ENCODE peak calls at places on chromosomes 6 and 20, in eight cellular contexts. One of them, this sample, is unnamed.

GRCh38 chr20:25219365-25219764 is 23.9 kb downstream of the ENTPD6 start:
- DNase-seq in K562: no peak
- DNase-seq in IMR-90: no peak
- DNase-seq in DND-41: no peak
- DNase-seq in fibroblast of lung: no peak
- DNase-seq in mammary epithelial cell: no peak
- DNase-seq in GM12878: no peak
- DNase-seq in endothelial cell of umbilical vein: no peak
- DNase-seq in this sample: no peak

GRCh38 chr6:27472182-27472616 is 706 bp downstream of the ZNF184 start:
- DNase-seq in DND-41: peak
- DNase-seq in K562: peak
- DNase-seq in mammary epithelial cell: peak
- DNase-seq in GM12878: peak
- DNase-seq in IMR-90: peak
- DNase-seq in endothelial cell of umbilical vein: peak
- DNase-seq in fibroblast of lung: peak
- DNase-seq in this sample: peak

GRCh38 chr20:64114356-64114971 is 7.1 kb upstream of the NPBWR2 start:
- DNase-seq in endothelial cell of umbilical vein: no peak
- DNase-seq in IMR-90: no peak
- DNase-seq in K562: no peak
- DNase-seq in fibroblast of lung: no peak
- DNase-seq in mammary epithelial cell: no peak
- DNase-seq in DND-41: no peak
- DNase-seq in GM12878: no peak
- DNase-seq in this sample: no peak

GRCh38 chr6:1903780-1904493 is 294.2 kb downstream of the FOXC1 start:
- DNase-seq in DND-41: no peak
- DNase-seq in endothelial cell of umbilical vein: peak
- DNase-seq in K562: no peak
- DNase-seq in IMR-90: no peak
- DNase-seq in mammary epithelial cell: no peak
- DNase-seq in GM12878: no peak
- DNase-seq in fibroblast of lung: no peak
- DNase-seq in this sample: no peak

GRCh38 chr6:41741625-41742490 is 5.3 kb downstream of the PGC start:
- DNase-seq in K562: no peak
- DNase-seq in fibroblast of lung: no peak
- DNase-seq in IMR-90: no peak
- DNase-seq in endothelial cell of umbilical vein: no peak
- DNase-seq in GM12878: no peak
- DNase-seq in mammary epithelial cell: peak
- DNase-seq in DND-41: no peak
- DNase-seq in this sample: no peak

GRCh38 chr20:63027425-63028389 is 20.9 kb upstream of the BHLHE23 start:
- DNase-seq in fibroblast of lung: no peak
- DNase-seq in GM12878: no peak
- DNase-seq in endothelial cell of umbilical vein: no peak
- DNase-seq in mammary epithelial cell: no peak
- DNase-seq in K562: no peak
- DNase-seq in IMR-90: no peak
- DNase-seq in DND-41: no peak
- DNase-seq in this sample: no peak

GRCh38 chr6:163485388-163485851 is 70.9 kb downstream of the QKI start:
- DNase-seq in K562: no peak
- DNase-seq in mammary epithelial cell: no peak
- DNase-seq in IMR-90: peak
- DNase-seq in DND-41: no peak
- DNase-seq in endothelial cell of umbilical vein: no peak
- DNase-seq in GM12878: no peak
- DNase-seq in fibroblast of lung: no peak
- DNase-seq in this sample: no peak

GRCh38 chr6:28977351-28978136 is 27.6 kb downstream of the ZNF311 start:
- DNase-seq in mammary epithelial cell: peak
- DNase-seq in IMR-90: peak
- DNase-seq in K562: no peak
- DNase-seq in endothelial cell of umbilical vein: peak
- DNase-seq in GM12878: no peak
- DNase-seq in fibroblast of lung: peak
- DNase-seq in DND-41: no peak
- DNase-seq in this sample: no peak

GRCh38 chr6:45388328-45388727 is 10.6 kb upstream of the SUPT3H start:
- DNase-seq in DND-41: no peak
- DNase-seq in mammary epithelial cell: no peak
- DNase-seq in IMR-90: peak
- DNase-seq in endothelial cell of umbilical vein: no peak
- DNase-seq in K562: no peak
- DNase-seq in GM12878: no peak
- DNase-seq in fibroblast of lung: peak
- DNase-seq in this sample: no peak

GRCh38 chr20:63979549-63980316 is at the start of gene SAMD10:
- DNase-seq in fibroblast of lung: peak
- DNase-seq in DND-41: peak
- DNase-seq in GM12878: peak
- DNase-seq in mammary epithelial cell: no peak
- DNase-seq in endothelial cell of umbilical vein: peak
- DNase-seq in K562: peak
- DNase-seq in IMR-90: peak
- DNase-seq in this sample: peak

GRCh38 chr6:124334359-124334758 is 530.7 kb downstream of the NKAIN2 start:
- DNase-seq in endothelial cell of umbilical vein: no peak
- DNase-seq in K562: no peak
- DNase-seq in IMR-90: no peak
- DNase-seq in GM12878: no peak
- DNase-seq in DND-41: no peak
- DNase-seq in mammary epithelial cell: no peak
- DNase-seq in fibroblast of lung: no peak
- DNase-seq in this sample: no peak

GRCh38 chr20:23186808-23187207 is 100.7 kb upstream of the CD93 start:
- DNase-seq in GM12878: no peak
- DNase-seq in DND-41: no peak
- DNase-seq in K562: no peak
- DNase-seq in endothelial cell of umbilical vein: no peak
- DNase-seq in mammary epithelial cell: no peak
- DNase-seq in IMR-90: no peak
- DNase-seq in fibroblast of lung: no peak
- DNase-seq in this sample: no peak

GRCh38 chr6:112770341-112770740 is 423.2 kb downstream of the RFPL4B start:
- DNase-seq in IMR-90: no peak
- DNase-seq in endothelial cell of umbilical vein: no peak
- DNase-seq in DND-41: no peak
- DNase-seq in fibroblast of lung: peak
- DNase-seq in GM12878: no peak
- DNase-seq in mammary epithelial cell: no peak
- DNase-seq in K562: no peak
- DNase-seq in this sample: no peak

GRCh38 chr20:45336530-45337366 is 11.5 kb downstream of the SDC4 start:
- DNase-seq in GM12878: no peak
- DNase-seq in K562: no peak
- DNase-seq in endothelial cell of umbilical vein: no peak
- DNase-seq in mammary epithelial cell: peak
- DNase-seq in IMR-90: peak
- DNase-seq in fibroblast of lung: peak
- DNase-seq in DND-41: no peak
- DNase-seq in this sample: no peak

GRCh38 chr6:16723833-16724232 is 37.4 kb downstream of the ATXN1 start:
- DNase-seq in K562: no peak
- DNase-seq in IMR-90: peak
- DNase-seq in mammary epithelial cell: peak
- DNase-seq in endothelial cell of umbilical vein: peak
- DNase-seq in DND-41: no peak
- DNase-seq in fibroblast of lung: peak
- DNase-seq in GM12878: no peak
- DNase-seq in this sample: no peak

GRCh38 chr6:157068691-157069228 is 254.6 kb downstream of the TMEM242 start:
- DNase-seq in endothelial cell of umbilical vein: no peak
- DNase-seq in fibroblast of lung: peak
- DNase-seq in K562: no peak
- DNase-seq in IMR-90: peak
- DNase-seq in DND-41: no peak
- DNase-seq in GM12878: peak
- DNase-seq in mammary epithelial cell: peak
- DNase-seq in this sample: peak

GRCh38 chr6:139295906-139296305 is 4.1 kb upstream of the TXLNB start:
- DNase-seq in IMR-90: no peak
- DNase-seq in DND-41: no peak
- DNase-seq in GM12878: no peak
- DNase-seq in fibroblast of lung: no peak
- DNase-seq in K562: no peak
- DNase-seq in mammary epithelial cell: no peak
- DNase-seq in endothelial cell of umbilical vein: no peak
- DNase-seq in this sample: no peak

GRCh38 chr20:49987015-49987867 is 4.5 kb downstream of the SNAI1 start:
- DNase-seq in IMR-90: peak
- DNase-seq in GM12878: no peak
- DNase-seq in fibroblast of lung: peak
- DNase-seq in mammary epithelial cell: no peak
- DNase-seq in DND-41: no peak
- DNase-seq in endothelial cell of umbilical vein: no peak
- DNase-seq in K562: peak
- DNase-seq in this sample: no peak

GRCh38 chr6:157928428-157928827 is 53.2 kb upstream of the SYNJ2 start:
- DNase-seq in IMR-90: no peak
- DNase-seq in DND-41: no peak
- DNase-seq in fibroblast of lung: no peak
- DNase-seq in endothelial cell of umbilical vein: no peak
- DNase-seq in mammary epithelial cell: no peak
- DNase-seq in GM12878: no peak
- DNase-seq in K562: no peak
- DNase-seq in this sample: no peak

GRCh38 chr6:151128764-151129370 is 110.9 kb upstream of the AKAP12 start:
- DNase-seq in IMR-90: no peak
- DNase-seq in endothelial cell of umbilical vein: no peak
- DNase-seq in fibroblast of lung: no peak
- DNase-seq in GM12878: no peak
- DNase-seq in mammary epithelial cell: no peak
- DNase-seq in DND-41: no peak
- DNase-seq in K562: no peak
- DNase-seq in this sample: no peak
- H3K9ac ChIP-seq in IMR-90: no peak
- H3K9ac ChIP-seq in endothelial cell of umbilical vein: no peak
- H3K9ac ChIP-seq in fibroblast of lung: no peak
- H3K9ac ChIP-seq in GM12878: no peak
- H3K9ac ChIP-seq in mammary epithelial cell: no peak
- H3K9ac ChIP-seq in DND-41: no peak
- H3K9ac ChIP-seq in K562: no peak
- H3K9ac ChIP-seq in this sample: no peak

GRCh38 chr20:13322198-13322597 is 101.1 kb downstream of the ISM1 start:
- DNase-seq in K562: no peak
- DNase-seq in endothelial cell of umbilical vein: no peak
- DNase-seq in fibroblast of lung: no peak
- DNase-seq in GM12878: no peak
- DNase-seq in IMR-90: no peak
- DNase-seq in mammary epithelial cell: no peak
- DNase-seq in DND-41: no peak
- DNase-seq in this sample: no peak

GRCh38 chr20:13322621-13323020 is 101.5 kb downstream of the ISM1 start:
- DNase-seq in GM12878: no peak
- DNase-seq in IMR-90: no peak
- DNase-seq in endothelial cell of umbilical vein: no peak
- DNase-seq in fibroblast of lung: no peak
- DNase-seq in mammary epithelial cell: no peak
- DNase-seq in DND-41: no peak
- DNase-seq in K562: no peak
- DNase-seq in this sample: no peak

GRCh38 chr20:13321416-13321815 is 100.3 kb downstream of the ISM1 start:
- DNase-seq in mammary epithelial cell: no peak
- DNase-seq in GM12878: no peak
- DNase-seq in K562: no peak
- DNase-seq in fibroblast of lung: no peak
- DNase-seq in DND-41: no peak
- DNase-seq in IMR-90: no peak
- DNase-seq in endothelial cell of umbilical vein: no peak
- DNase-seq in this sample: no peak

GRCh38 chr20:13325796-13326340 is 104.8 kb downstream of the ISM1 start:
- DNase-seq in DND-41: no peak
- DNase-seq in K562: no peak
- DNase-seq in endothelial cell of umbilical vein: no peak
- DNase-seq in GM12878: no peak
- DNase-seq in fibroblast of lung: no peak
- DNase-seq in IMR-90: no peak
- DNase-seq in mammary epithelial cell: no peak
- DNase-seq in this sample: no peak

DNA sequence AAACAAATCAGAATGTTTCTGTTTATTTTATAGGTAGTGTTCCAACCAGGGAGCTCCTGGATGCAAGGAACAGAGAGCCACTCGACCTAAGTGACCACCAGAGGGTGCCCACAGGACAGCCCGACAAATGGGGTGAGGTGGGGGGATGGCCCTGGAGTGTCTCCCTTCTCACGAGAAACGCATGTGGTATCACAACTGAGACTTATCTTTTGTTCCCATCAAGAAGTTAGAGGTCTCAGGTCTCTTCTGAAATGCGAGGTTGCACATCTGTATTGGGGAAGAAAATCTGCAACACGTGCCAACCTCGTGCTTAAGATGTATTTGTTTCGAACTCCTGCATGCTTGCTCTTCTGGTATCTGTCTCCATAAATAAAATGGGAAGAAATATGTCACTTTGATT is 104.0 kb downstream of the ISM1 start:
- DNase-seq in mammary epithelial cell: no peak
- DNase-seq in endothelial cell of umbilical vein: peak
- DNase-seq in DND-41: peak
- DNase-seq in fibroblast of lung: peak
- DNase-seq in K562: peak
- DNase-seq in IMR-90: peak
- DNase-seq in GM12878: no peak
- DNase-seq in this sample: peak
- TF ChIP-seq CTCF in mammary epithelial cell: peak
- TF ChIP-seq CTCF in endothelial cell of umbilical vein: peak
- TF ChIP-seq CTCF in DND-41: peak
- TF ChIP-seq CTCF in fibroblast of lung: peak
- TF ChIP-seq CTCF in K562: peak
- TF ChIP-seq CTCF in IMR-90: peak
- TF ChIP-seq CTCF in GM12878: peak
- TF ChIP-seq CTCF in this sample: peak

DNA sequence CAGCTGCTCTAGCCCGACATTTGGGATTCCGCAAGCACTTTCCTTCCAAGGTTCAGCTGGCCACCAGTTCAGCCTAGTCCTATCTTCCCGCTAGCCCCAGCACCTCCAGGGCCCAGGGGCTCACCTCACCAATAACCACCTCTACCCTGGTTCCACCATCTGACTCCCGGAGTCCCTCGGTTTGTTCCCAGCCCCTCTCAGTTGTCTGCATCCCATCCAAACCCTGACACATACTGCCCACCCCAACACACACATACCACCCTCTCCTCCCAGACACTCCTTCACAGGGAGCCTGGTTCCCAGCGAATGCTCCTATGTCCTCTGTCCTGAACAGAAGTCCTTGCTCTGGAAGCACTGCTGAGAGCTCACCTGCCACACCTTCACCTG is 418 bp downstream of the TNXB start:
- DNase-seq in fibroblast of lung: no peak
- DNase-seq in endothelial cell of umbilical vein: no peak
- DNase-seq in mammary epithelial cell: no peak
- DNase-seq in IMR-90: no peak
- DNase-seq in GM12878: no peak
- DNase-seq in DND-41: no peak
- DNase-seq in K562: no peak
- DNase-seq in this sample: no peak
- H3K9ac ChIP-seq in fibroblast of lung: peak
- H3K9ac ChIP-seq in endothelial cell of umbilical vein: no peak
- H3K9ac ChIP-seq in mammary epithelial cell: no peak
- H3K9ac ChIP-seq in IMR-90: no peak
- H3K9ac ChIP-seq in GM12878: no peak
- H3K9ac ChIP-seq in DND-41: no peak
- H3K9ac ChIP-seq in K562: no peak
- H3K9ac ChIP-seq in this sample: no peak

GRCh38 chr6:121334299-121335104 is at the start of gene TBC1D32:
- DNase-seq in fibroblast of lung: peak
- DNase-seq in DND-41: peak
- DNase-seq in endothelial cell of umbilical vein: peak
- DNase-seq in mammary epithelial cell: peak
- DNase-seq in GM12878: peak
- DNase-seq in IMR-90: peak
- DNase-seq in K562: peak
- DNase-seq in this sample: peak
- TF ChIP-seq CTCF in fibroblast of lung: no peak
- TF ChIP-seq CTCF in DND-41: no peak
- TF ChIP-seq CTCF in endothelial cell of umbilical vein: no peak
- TF ChIP-seq CTCF in mammary epithelial cell: no peak
- TF ChIP-seq CTCF in GM12878: no peak
- TF ChIP-seq CTCF in IMR-90: no peak
- TF ChIP-seq CTCF in K562: no peak
- TF ChIP-seq CTCF in this sample: no peak

This sample was measured in MM.1S.